ENCODE peak calls at places on chromosomes 16 and 17, in four cellular contexts. O is NCI-H2171 treated with DMSO at 0.1 percent for 48 hours, B is fibroblast of the conjunctiva, Y is midbrain. T is an unnamed sample.
A peak's percentile ranks its signal among the peaks of the same experiment; 100 is the strongest.

GRCh38 chr16:60811657-60812056 is 1224.6 kb downstream of the CDH8 start:
- DNase-seq in O (no peak), B (no peak), Y (no peak), T (no peak)

GRCh38 chr17:48954300-48954755 is 9.7 kb upstream of the SNF8 start:
- DNase-seq in O (no peak), B (peak; percentile 24), Y (no peak), T (no peak)

GRCh38 chr17:34706029-34706428 is 126.6 kb downstream of the TMEM132E start:
- DNase-seq in O (no peak), B (no peak), Y (peak; percentile 10), T (no peak)

GRCh38 chr16:70808371-70808770 is 7.4 kb upstream of the VAC14 start:
- DNase-seq in O (no peak), B (no peak), Y (no peak), T (no peak)

GRCh38 chr17:75271233-75271954 is 363 bp upstream of the MIF4GD start:
- DNase-seq in O (peak; percentile 74), B (no peak), Y (peak; percentile 82), T (no peak)

GRCh38 chr17:9668532-9668931 is 23.2 kb downstream of the USP43 start:
- DNase-seq in O (no peak), B (no peak), Y (no peak), T (no peak)

GRCh38 chr16:65876200-65876498 is 490.3 kb upstream of the CDH5 start:
- DNase-seq in O (no peak), B (no peak), Y (no peak), T (peak; percentile 16)

GRCh38 chr17:59972778-59973177 is 8.2 kb upstream of the RNFT1 start:
- DNase-seq in O (no peak), B (peak; percentile 30), Y (no peak), T (no peak)

GRCh38 chr17:38352245-38353083 is 820 bp downstream of the SOCS7 start:
- DNase-seq in O (no peak), B (no peak), Y (peak; percentile 43), T (no peak)

GRCh38 chr16:84652565-84652964 is 4.3 kb downstream of the KLHL36 start:
- DNase-seq in O (no peak), B (no peak), Y (no peak), T (no peak)

GRCh38 chr17:34230342-34230741 is 24.7 kb upstream of the CCL2 start:
- DNase-seq in O (no peak), B (no peak), Y (no peak), T (no peak)

GRCh38 chr16:66520406-66521194 is 29.3 kb downstream of the TK2 start:
- DNase-seq in O (no peak), B (no peak), Y (no peak), T (no peak)

GRCh38 chr17:51645056-51645455 is 384.7 kb downstream of the UTP18 start:
- DNase-seq in O (no peak), B (no peak), Y (no peak), T (no peak)

GRCh38 chr17:5123343-5124124 is 7.7 kb downstream of the USP6 start:
- DNase-seq in O (no peak), B (no peak), Y (no peak), T (no peak)

GRCh38 chr17:35046740-35047283 is 16.7 kb downstream of the RFFL start:
- DNase-seq in O (peak; percentile 73), B (no peak), Y (no peak), T (no peak)

GRCh38 chr16:51562896-51563295 is 411.8 kb upstream of the SALL1 start:
- DNase-seq in O (no peak), B (no peak), Y (no peak), T (no peak)

GRCh38 chr17:81050645-81051625 is 16.0 kb downstream of the BAIAP2 start:
- DNase-seq in O (no peak), B (no peak), Y (no peak), T (no peak)

GRCh38 chr16:15495898-15496297 is 61.5 kb downstream of the BMERB1 start:
- DNase-seq in O (no peak), B (no peak), Y (no peak), T (no peak)

T was measured in AG09309.